ENCODE peak calls at places on chromosome 13, in ten cellular contexts. A is ovary, T is foreskin fibroblast, X is Caco-2, M is GM23338, W is mammary epithelial cell, P is transverse colon, U is fibroblast of the aortic adventitia, F is SK-N-MC, D is lower leg skin. S is an unnamed sample.

GRCh38 chr13:32200741-32201140 is 114.4 kb downstream of the ZAR1L start:
- DNase-seq in T (no peak), P (no peak), A (no peak), D (no peak), F (no peak), X (no peak), U (peak; percentile 11), M (no peak), W (no peak), S (no peak)

GRCh38 chr13:97257228-97257755 is 35.2 kb downstream of the MBNL2 start:
- DNase-seq in D (no peak), F (no peak), W (no peak), M (no peak), X (no peak), P (no peak), T (no peak), U (no peak), A (no peak), S (no peak)

GRCh38 chr13:34361528-34361927 is 543.6 kb downstream of the RFC3 start:
- DNase-seq in M (no peak), W (peak; percentile 62), T (peak; percentile 84), U (peak; percentile 38), D (no peak), F (peak; percentile 37), X (no peak), A (no peak), P (no peak), S (no peak)

GRCh38 chr13:76462003-76462402 is 424.2 kb downstream of the KCTD12 start:
- DNase-seq in X (no peak), P (no peak), M (no peak), F (no peak), U (no peak), T (peak; percentile 57), D (no peak), A (no peak), W (no peak), S (no peak)

GRCh38 chr13:41700790-41701310 is 243.5 kb downstream of the RGCC start:
- DNase-seq in P (no peak), A (no peak), M (no peak), D (no peak), W (peak; percentile 35), X (no peak), F (peak; percentile 35), T (peak; percentile 83), U (peak; percentile 87), S (no peak)

GRCh38 chr13:47621931-47622330 is 379.1 kb downstream of the SUCLA2 start:
- DNase-seq in U (peak; percentile 57), X (no peak), F (no peak), T (peak; percentile 57), W (peak; percentile 84), P (no peak), M (no peak), D (no peak), A (no peak), S (no peak)

GRCh38 chr13:24614306-24615080 is 65.7 kb upstream of the ATP12A start:
- DNase-seq in A (no peak), W (no peak), D (peak; percentile 65), P (no peak), F (no peak), M (no peak), U (no peak), T (no peak), X (no peak), S (no peak)

GRCh38 chr13:94233401-94233800 is 246.1 kb downstream of the DCT start:
- DNase-seq in F (no peak), A (no peak), X (no peak), D (no peak), T (peak; percentile 94), W (peak; percentile 91), M (no peak), U (peak; percentile 95), P (no peak), S (no peak)

GRCh38 chr13:92126399-92126798 is 728.0 kb downstream of the GPC5 start:
- DNase-seq in W (no peak), F (no peak), D (no peak), U (no peak), P (no peak), T (no peak), X (no peak), A (no peak), M (no peak), S (no peak)

GRCh38 chr13:24648271-24648670 is 31.9 kb upstream of the ATP12A start:
- DNase-seq in A (no peak), M (no peak), F (no peak), X (no peak), W (no peak), P (no peak), U (no peak), D (no peak), T (no peak), S (no peak)

GRCh38 chr13:83221256-83221655 is 661.0 kb downstream of the SLITRK1 start:
- DNase-seq in M (no peak), W (no peak), T (peak; percentile 32), A (no peak), X (no peak), F (no peak), D (no peak), P (no peak), U (peak; percentile 45), S (no peak)

GRCh38 chr13:40644838-40645620 is 21.4 kb downstream of the FOXO1 start:
- DNase-seq in T (no peak), P (no peak), W (peak; percentile 74), M (no peak), D (no peak), X (no peak), U (no peak), A (no peak), F (no peak), S (no peak)

GRCh38 chr13:80840313-80840976 is 499.5 kb upstream of the SPRY2 start:
- DNase-seq in D (no peak), M (peak; percentile 39), A (no peak), P (no peak), W (no peak), X (no peak), F (no peak), U (peak; percentile 94), T (peak; percentile 97), S (no peak)

GRCh38 chr13:23488442-23488841 is 54.9 kb upstream of the SACS start:
- DNase-seq in X (no peak), M (no peak), U (no peak), A (no peak), T (no peak), F (no peak), D (no peak), P (no peak), W (peak; percentile 77), S (no peak)

GRCh38 chr13:27080018-27080948 is 91.3 kb downstream of the USP12 start:
- DNase-seq in A (no peak), W (no peak), X (no peak), F (no peak), P (peak; percentile 9), M (no peak), U (no peak), T (no peak), D (no peak), S (no peak)

GRCh38 chr13:41503386-41503785 is 46.0 kb downstream of the RGCC start:
- DNase-seq in D (no peak), M (no peak), F (no peak), W (no peak), P (no peak), U (no peak), T (no peak), X (no peak), A (no peak), S (no peak)

GRCh38 chr13:36057041-36057440 is 74.1 kb downstream of the DCLK1 start:
- DNase-seq in A (no peak), F (peak; percentile 12), X (no peak), D (no peak), M (peak; percentile 55), T (no peak), P (no peak), U (no peak), W (no peak), S (no peak)

GRCh38 chr13:49667773-49668172 is 23.5 kb downstream of the EBPL start:
- DNase-seq in W (no peak), D (no peak), U (no peak), F (no peak), T (peak; percentile 75), P (no peak), A (no peak), X (no peak), M (no peak), S (no peak)

DNA sequence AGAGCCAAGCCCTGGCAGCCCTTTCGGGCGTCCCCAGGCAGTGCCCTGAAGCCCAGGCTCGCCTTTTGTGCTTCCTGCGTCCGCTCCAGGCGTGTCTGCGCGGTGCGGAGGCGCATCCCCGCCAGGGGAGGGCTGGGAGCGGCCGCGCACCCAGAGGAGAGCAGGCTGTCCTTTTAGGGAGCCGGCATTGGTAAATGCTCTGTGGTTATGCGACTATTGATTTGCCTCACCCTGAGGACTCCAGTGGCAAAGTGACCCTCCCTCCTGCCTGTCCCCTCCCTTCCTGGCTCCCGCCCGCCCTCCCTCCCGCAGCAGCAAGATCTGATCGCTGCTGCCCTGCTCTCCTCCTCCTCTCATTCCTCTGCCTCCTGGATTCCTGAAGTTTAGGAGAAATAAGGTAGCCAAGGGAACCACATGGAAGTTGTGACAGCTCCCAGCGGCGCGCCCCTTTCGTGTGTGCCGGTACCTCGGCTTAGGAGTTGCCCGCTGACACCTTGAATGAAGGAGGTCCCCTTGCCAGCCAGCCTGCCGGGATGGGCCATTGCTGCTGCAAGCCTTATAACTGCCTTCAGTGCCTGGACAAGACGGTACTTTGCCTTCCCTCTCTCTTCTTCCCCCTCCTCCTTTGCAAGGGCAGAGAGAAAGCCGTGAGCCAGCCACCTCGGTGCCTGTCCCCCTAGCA is 167.0 kb downstream of the SLC7A1 start:
- DNase-seq in F (no peak), W (peak; percentile 58), X (peak; percentile 51), M (peak; percentile 87), D (no peak), P (no peak), T (peak; percentile 51), A (peak; percentile 60), U (no peak), S (no peak)
- H3K4me3 ChIP-seq in F (no peak overlapping the region), W (peak overlapping the region; percentile 35), X (peak overlapping the region; percentile 35), M (peak overlapping the region; percentile 66), D (no peak overlapping the region), P (peak overlapping the region; percentile 21), T (peak overlapping the region; percentile 41), A (peak overlapping the region; percentile 27), U (peak overlapping the region; percentile 49), S (no peak overlapping the region)

GRCh38 chr13:110811751-110812110 is 98.2 kb downstream of the ING1 start:
- DNase-seq in A (no peak), P (no peak), F (no peak), D (peak; percentile 25), X (no peak), M (no peak), T (no peak), U (no peak), W (no peak), S (no peak)
- H3K4me3 ChIP-seq in A (no peak overlapping the region), P (no peak overlapping the region), F (no peak overlapping the region), D (no peak overlapping the region), X (no peak overlapping the region), M (peak overlapping the region; percentile 56), T (no peak overlapping the region), U (no peak overlapping the region), W (no peak overlapping the region), S (no peak overlapping the region)

GRCh38 chr13:71864094-71864980 is 2.7 kb downstream of the DACH1 start:
- DNase-seq in P (peak; percentile 81), M (peak; percentile 78), X (no peak), U (no peak), A (no peak), F (no peak), W (peak; percentile 1), T (no peak), D (no peak), S (peak; percentile 85)
- H3K4me3 ChIP-seq in P (peak overlapping the region; percentile 61), M (peak overlapping the region; percentile 72), X (peak overlapping the region; percentile 47), U (no peak overlapping the region), A (peak overlapping the region; percentile 43), F (no peak overlapping the region), W (no peak overlapping the region), T (peak overlapping the region; percentile 75), D (peak overlapping the region; percentile 35), S (peak overlapping the region; percentile 62)

GRCh38 chr13:79271616-79272015 is 134.4 kb downstream of the RBM26 start:
- DNase-seq in M (no peak), A (no peak), P (no peak), W (no peak), T (no peak), U (no peak), D (no peak), X (no peak), F (no peak), S (no peak)
- H3K4me3 ChIP-seq in M (no peak overlapping the region), A (no peak overlapping the region), P (no peak overlapping the region), W (no peak overlapping the region), T (no peak overlapping the region), U (no peak overlapping the region), D (no peak overlapping the region), X (no peak overlapping the region), F (no peak overlapping the region), S (no peak overlapping the region)

S was measured in mucosa of descending colon.